ENCODE peak calls at places on chromosomes 16 and 17, in nine cellular contexts. One of them, this sample, is unnamed.
A peak's percentile ranks its signal among the peaks of the same experiment; 100 is the strongest.

GRCh38 chr16:4053663-4054479 is 62.4 kb downstream of the ADCY9 start:
- DNase-seq in colonic mucosa: peak; percentile 61
- DNase-seq in Panc1: peak; percentile 18
- DNase-seq in BJ: peak; percentile 98
- DNase-seq in stomach: peak; percentile 29
- DNase-seq in tibial nerve: peak; percentile 65
- DNase-seq in astrocyte of the spinal cord: peak; percentile 34
- DNase-seq in endodermal cell: no peak
- DNase-seq in uterus: peak; percentile 64
- DNase-seq in this sample: peak; percentile 48

GRCh38 chr16:48860341-48860740 is 250.4 kb upstream of the N4BP1 start:
- DNase-seq in colonic mucosa: no peak
- DNase-seq in Panc1: no peak
- DNase-seq in BJ: no peak
- DNase-seq in stomach: no peak
- DNase-seq in tibial nerve: no peak
- DNase-seq in astrocyte of the spinal cord: no peak
- DNase-seq in endodermal cell: no peak
- DNase-seq in uterus: no peak
- DNase-seq in this sample: no peak

GRCh38 chr17:76994237-76994637 is 126.0 kb downstream of the MGAT5B start:
- DNase-seq in colonic mucosa: no peak
- DNase-seq in Panc1: no peak
- DNase-seq in BJ: no peak
- DNase-seq in stomach: no peak
- DNase-seq in tibial nerve: no peak
- DNase-seq in astrocyte of the spinal cord: no peak
- DNase-seq in endodermal cell: peak; percentile 48
- DNase-seq in uterus: no peak
- DNase-seq in this sample: no peak

GRCh38 chr17:31820691-31821435 is 38.2 kb downstream of the COPRS start:
- DNase-seq in colonic mucosa: no peak
- DNase-seq in Panc1: no peak
- DNase-seq in BJ: no peak
- DNase-seq in stomach: no peak
- DNase-seq in tibial nerve: no peak
- DNase-seq in astrocyte of the spinal cord: no peak
- DNase-seq in endodermal cell: no peak
- DNase-seq in uterus: no peak
- DNase-seq in this sample: no peak

GRCh38 chr16:81431554-81432353 is 12.9 kb upstream of the CMIP start:
- DNase-seq in colonic mucosa: no peak
- DNase-seq in Panc1: no peak
- DNase-seq in BJ: peak; percentile 81
- DNase-seq in stomach: no peak
- DNase-seq in tibial nerve: no peak
- DNase-seq in astrocyte of the spinal cord: peak; percentile 60
- DNase-seq in endodermal cell: no peak
- DNase-seq in uterus: no peak
- DNase-seq in this sample: peak; percentile 38

GRCh38 chr17:4477286-4477791 is 21.3 kb upstream of the SPNS2 start:
- DNase-seq in colonic mucosa: no peak
- DNase-seq in Panc1: no peak
- DNase-seq in BJ: no peak
- DNase-seq in stomach: no peak
- DNase-seq in tibial nerve: no peak
- DNase-seq in astrocyte of the spinal cord: no peak
- DNase-seq in endodermal cell: no peak
- DNase-seq in uterus: no peak
- DNase-seq in this sample: no peak

GRCh38 chr17:7478276-7479138 is 924 bp downstream of the ZBTB4 start:
- DNase-seq in colonic mucosa: peak; percentile 64
- DNase-seq in Panc1: no peak
- DNase-seq in BJ: no peak
- DNase-seq in stomach: peak; percentile 55
- DNase-seq in tibial nerve: no peak
- DNase-seq in astrocyte of the spinal cord: peak; percentile 24
- DNase-seq in endodermal cell: peak; percentile 77
- DNase-seq in uterus: peak; percentile 64
- DNase-seq in this sample: peak; percentile 26

GRCh38 chr17:56795098-56795497 is 38.6 kb downstream of the C17orf67 start:
- DNase-seq in colonic mucosa: no peak
- DNase-seq in Panc1: no peak
- DNase-seq in BJ: no peak
- DNase-seq in stomach: no peak
- DNase-seq in tibial nerve: no peak
- DNase-seq in astrocyte of the spinal cord: no peak
- DNase-seq in endodermal cell: no peak
- DNase-seq in uterus: no peak
- DNase-seq in this sample: no peak

GRCh38 chr17:2929881-2930533 is 133.4 kb downstream of the OR1D5 start:
- DNase-seq in colonic mucosa: peak; percentile 68
- DNase-seq in Panc1: no peak
- DNase-seq in BJ: no peak
- DNase-seq in stomach: peak; percentile 71
- DNase-seq in tibial nerve: no peak
- DNase-seq in astrocyte of the spinal cord: no peak
- DNase-seq in endodermal cell: peak; percentile 96
- DNase-seq in uterus: no peak
- DNase-seq in this sample: peak; percentile 33

GRCh38 chr17:72370819-72371218 is 250.0 kb downstream of the SOX9 start:
- DNase-seq in colonic mucosa: no peak
- DNase-seq in Panc1: no peak
- DNase-seq in BJ: no peak
- DNase-seq in stomach: no peak
- DNase-seq in tibial nerve: no peak
- DNase-seq in astrocyte of the spinal cord: peak; percentile 73
- DNase-seq in endodermal cell: no peak
- DNase-seq in uterus: no peak
- DNase-seq in this sample: peak; percentile 67

GRCh38 chr17:68182940-68183551 is 64.8 kb upstream of the AMZ2 start:
- DNase-seq in colonic mucosa: no peak
- DNase-seq in Panc1: no peak
- DNase-seq in BJ: no peak
- DNase-seq in stomach: no peak
- DNase-seq in tibial nerve: no peak
- DNase-seq in astrocyte of the spinal cord: no peak
- DNase-seq in endodermal cell: peak; percentile 88
- DNase-seq in uterus: no peak
- DNase-seq in this sample: no peak

GRCh38 chr16:11783319-11784047 is 13.6 kb downstream of the ZC3H7A start:
- DNase-seq in colonic mucosa: peak; percentile 32
- DNase-seq in Panc1: no peak
- DNase-seq in BJ: no peak
- DNase-seq in stomach: no peak
- DNase-seq in tibial nerve: no peak
- DNase-seq in astrocyte of the spinal cord: peak; percentile 49
- DNase-seq in endodermal cell: no peak
- DNase-seq in uterus: no peak
- DNase-seq in this sample: peak; percentile 84

GRCh38 chr16:62036101-62036806 is at the start of gene CDH8:
- DNase-seq in colonic mucosa: no peak
- DNase-seq in Panc1: no peak
- DNase-seq in BJ: no peak
- DNase-seq in stomach: no peak
- DNase-seq in tibial nerve: no peak
- DNase-seq in astrocyte of the spinal cord: peak; percentile 17
- DNase-seq in endodermal cell: peak; percentile 90
- DNase-seq in uterus: no peak
- DNase-seq in this sample: no peak

GRCh38 chr17:50063516-50064252 is 7.8 kb downstream of the ITGA3 start:
- DNase-seq in colonic mucosa: no peak
- DNase-seq in Panc1: no peak
- DNase-seq in BJ: no peak
- DNase-seq in stomach: no peak
- DNase-seq in tibial nerve: no peak
- DNase-seq in astrocyte of the spinal cord: no peak
- DNase-seq in endodermal cell: peak; percentile 39
- DNase-seq in uterus: no peak
- DNase-seq in this sample: no peak

GRCh38 chr16:88118376-88118775 is 167.1 kb downstream of the BANP start:
- DNase-seq in colonic mucosa: no peak
- DNase-seq in Panc1: no peak
- DNase-seq in BJ: no peak
- DNase-seq in stomach: no peak
- DNase-seq in tibial nerve: no peak
- DNase-seq in astrocyte of the spinal cord: no peak
- DNase-seq in endodermal cell: no peak
- DNase-seq in uterus: no peak
- DNase-seq in this sample: no peak

GRCh38 chr17:38456031-38456815 is 28.0 kb downstream of the ARHGAP23 start:
- DNase-seq in colonic mucosa: no peak
- DNase-seq in Panc1: no peak
- DNase-seq in BJ: no peak
- DNase-seq in stomach: no peak
- DNase-seq in tibial nerve: no peak
- DNase-seq in astrocyte of the spinal cord: no peak
- DNase-seq in endodermal cell: peak; percentile 77
- DNase-seq in uterus: no peak
- DNase-seq in this sample: no peak
- TF ChIP-seq CTCF in colonic mucosa: no peak
- TF ChIP-seq CTCF in Panc1: no peak
- TF ChIP-seq CTCF in BJ: peak; percentile 42
- TF ChIP-seq CTCF in stomach: no peak
- TF ChIP-seq CTCF in tibial nerve: no peak
- TF ChIP-seq CTCF in astrocyte of the spinal cord: peak; percentile 6
- TF ChIP-seq CTCF in endodermal cell: peak; percentile 71
- TF ChIP-seq CTCF in uterus: peak; percentile 7
- TF ChIP-seq CTCF in this sample: peak; percentile 55

DNA sequence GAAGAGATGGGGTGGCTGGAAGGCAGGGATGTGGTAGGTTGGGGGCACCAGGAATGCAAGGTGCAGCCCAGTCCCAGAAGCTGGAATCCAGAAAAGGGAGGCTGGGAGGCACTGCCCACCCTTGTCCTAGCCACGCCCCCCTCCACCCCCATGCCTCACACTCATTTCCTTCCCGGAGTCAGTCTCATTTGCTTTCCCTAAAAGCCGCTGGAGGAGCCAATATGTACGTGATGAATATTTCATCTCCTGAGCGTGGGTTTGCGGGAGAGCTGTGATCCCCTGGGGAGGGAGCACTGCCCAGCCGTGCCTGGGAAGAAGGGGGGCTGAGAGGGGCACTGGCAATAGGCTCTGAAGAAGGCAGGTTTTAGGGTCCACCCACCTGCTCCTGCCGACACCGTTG is 124.5 kb upstream of the LHX1 start:
- DNase-seq in colonic mucosa: no peak
- DNase-seq in Panc1: no peak
- DNase-seq in BJ: no peak
- DNase-seq in stomach: no peak
- DNase-seq in tibial nerve: no peak
- DNase-seq in astrocyte of the spinal cord: no peak
- DNase-seq in endodermal cell: peak; percentile 77
- DNase-seq in uterus: no peak
- DNase-seq in this sample: no peak
- H3K4me3 ChIP-seq in colonic mucosa: no peak overlapping the region
- H3K4me3 ChIP-seq in Panc1: no peak overlapping the region
- H3K4me3 ChIP-seq in BJ: no peak overlapping the region
- H3K4me3 ChIP-seq in stomach: no peak overlapping the region
- H3K4me3 ChIP-seq in tibial nerve: no peak overlapping the region
- H3K4me3 ChIP-seq in astrocyte of the spinal cord: no peak overlapping the region
- H3K4me3 ChIP-seq in endodermal cell: no peak overlapping the region
- H3K4me3 ChIP-seq in uterus: no peak overlapping the region
- H3K4me3 ChIP-seq in this sample: no peak overlapping the region

GRCh38 chr16:85477801-85478363 is 135.2 kb upstream of the GSE1 start:
- DNase-seq in colonic mucosa: no peak
- DNase-seq in Panc1: no peak
- DNase-seq in BJ: no peak
- DNase-seq in stomach: no peak
- DNase-seq in tibial nerve: no peak
- DNase-seq in astrocyte of the spinal cord: no peak
- DNase-seq in endodermal cell: no peak
- DNase-seq in uterus: no peak
- DNase-seq in this sample: peak; percentile 73

GRCh38 chr16:85480727-85481101 is 132.4 kb upstream of the GSE1 start:
- DNase-seq in colonic mucosa: no peak
- DNase-seq in Panc1: no peak
- DNase-seq in BJ: no peak
- DNase-seq in stomach: no peak
- DNase-seq in tibial nerve: no peak
- DNase-seq in astrocyte of the spinal cord: no peak
- DNase-seq in endodermal cell: no peak
- DNase-seq in uterus: no peak
- DNase-seq in this sample: peak; percentile 88

GRCh38 chr16:85481206-85481605 is 131.9 kb upstream of the GSE1 start:
- DNase-seq in colonic mucosa: no peak
- DNase-seq in Panc1: no peak
- DNase-seq in BJ: no peak
- DNase-seq in stomach: no peak
- DNase-seq in tibial nerve: no peak
- DNase-seq in astrocyte of the spinal cord: no peak
- DNase-seq in endodermal cell: no peak
- DNase-seq in uterus: no peak
- DNase-seq in this sample: no peak

GRCh38 chr16:85481738-85482137 is 131.4 kb upstream of the GSE1 start:
- DNase-seq in colonic mucosa: no peak
- DNase-seq in Panc1: no peak
- DNase-seq in BJ: no peak
- DNase-seq in stomach: no peak
- DNase-seq in tibial nerve: no peak
- DNase-seq in astrocyte of the spinal cord: no peak
- DNase-seq in endodermal cell: no peak
- DNase-seq in uterus: no peak
- DNase-seq in this sample: no peak

DNA sequence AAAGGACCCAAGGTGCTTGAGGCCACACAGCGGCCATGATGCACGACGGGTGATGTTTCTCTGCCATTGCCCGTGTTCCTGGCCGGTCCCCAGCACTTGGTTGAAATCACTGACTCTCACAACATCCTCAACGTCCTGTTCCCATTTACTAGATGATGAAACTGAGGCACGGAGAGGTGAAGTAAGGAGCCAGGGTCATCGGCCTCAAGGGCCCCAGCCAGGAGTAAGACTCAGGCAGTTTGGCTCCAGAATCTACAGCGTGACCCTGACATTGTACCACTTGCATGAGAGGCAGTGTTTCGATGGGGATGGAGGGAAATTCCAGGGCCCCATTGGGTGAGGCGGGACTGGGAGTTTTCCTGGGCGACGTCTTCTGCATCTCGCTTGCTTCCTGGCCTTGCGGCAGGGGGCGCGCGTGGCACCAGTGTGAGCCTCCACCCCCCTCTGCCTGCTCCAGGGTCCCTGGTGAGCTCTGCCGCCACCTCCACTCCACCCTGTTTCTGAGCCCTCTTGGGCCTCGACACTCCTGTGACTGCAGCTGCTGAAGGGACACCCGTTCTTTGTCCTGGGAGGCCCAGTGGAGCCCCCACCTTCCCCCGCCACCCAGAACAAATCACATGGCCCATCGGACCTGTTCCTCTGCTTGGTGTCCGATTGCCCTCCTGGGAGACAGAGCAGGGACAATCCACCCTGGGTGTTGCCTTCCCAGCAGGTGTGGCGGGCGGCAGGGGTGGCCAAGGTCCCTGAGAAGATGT is 133.0 kb upstream of the GSE1 start:
- DNase-seq in colonic mucosa: peak; percentile 72
- DNase-seq in Panc1: no peak
- DNase-seq in BJ: no peak
- DNase-seq in stomach: peak; percentile 72
- DNase-seq in tibial nerve: no peak
- DNase-seq in astrocyte of the spinal cord: no peak
- DNase-seq in endodermal cell: peak; percentile 84
- DNase-seq in uterus: no peak
- DNase-seq in this sample: no peak
- TF ChIP-seq CTCF in colonic mucosa: peak; percentile 47
- TF ChIP-seq CTCF in Panc1: no peak
- TF ChIP-seq CTCF in BJ: peak; percentile 17
- TF ChIP-seq CTCF in stomach: no peak
- TF ChIP-seq CTCF in tibial nerve: peak; percentile 34
- TF ChIP-seq CTCF in astrocyte of the spinal cord: peak; percentile 44
- TF ChIP-seq CTCF in endodermal cell: peak; percentile 64
- TF ChIP-seq CTCF in uterus: no peak
- TF ChIP-seq CTCF in this sample: peak; percentile 44

GRCh38 chr17:48625502-48626201 is 506 bp downstream of the HOXB9 start:
- DNase-seq in colonic mucosa: peak; percentile 91
- DNase-seq in Panc1: no peak
- DNase-seq in BJ: no peak
- DNase-seq in stomach: peak; percentile 46
- DNase-seq in tibial nerve: no peak
- DNase-seq in astrocyte of the spinal cord: no peak
- DNase-seq in endodermal cell: peak; percentile 91
- DNase-seq in uterus: no peak
- DNase-seq in this sample: no peak
- H3K4me3 ChIP-seq in colonic mucosa: peak overlapping the region; percentile 48
- H3K4me3 ChIP-seq in Panc1: peak overlapping the region; percentile 93
- H3K4me3 ChIP-seq in BJ: no peak overlapping the region
- H3K4me3 ChIP-seq in stomach: peak overlapping the region; percentile 58
- H3K4me3 ChIP-seq in tibial nerve: peak overlapping the region; percentile 13
- H3K4me3 ChIP-seq in astrocyte of the spinal cord: peak overlapping the region; percentile 74
- H3K4me3 ChIP-seq in endodermal cell: peak overlapping the region; percentile 68
- H3K4me3 ChIP-seq in uterus: peak overlapping the region; percentile 22
- H3K4me3 ChIP-seq in this sample: no peak overlapping the region

This sample was measured in choroid plexus epithelial cell.